ENCODE peak calls at places on chromosomes 2 and 18, in ten cellular contexts. X, F, A, L, G, Z, Q, I, M and N are unnamed samples.

GRCh38 chr2:112541315-112542122 is 746 bp upstream of the POLR1B start:
- DNase-seq in F (peak; percentile 45), A (no peak), L (peak; percentile 84), I (peak; percentile 64), Z (peak; percentile 48), X (no peak), G (peak; percentile 87), M (no peak), Q (peak; percentile 64), N (no peak)

GRCh38 chr2:43225788-43226557 is 433 bp downstream of the ZFP36L2 start:
- DNase-seq in X (peak; percentile 41), I (peak; percentile 71), F (peak; percentile 77), Z (peak; percentile 68), M (peak; percentile 85), A (no peak), G (peak; percentile 82), Q (peak; percentile 66), L (peak; percentile 85), N (peak; percentile 71)

GRCh38 chr2:181025004-181025403 is 44.6 kb downstream of the UBE2E3 start:
- DNase-seq in Q (no peak), L (no peak), A (no peak), Z (peak; percentile 8), X (no peak), I (no peak), F (no peak), M (no peak), G (no peak), N (no peak)

GRCh38 chr2:221554769-221555510 is 17.2 kb downstream of the EPHA4 start:
- DNase-seq in F (peak; percentile 65), M (peak; percentile 64), L (peak; percentile 44), Q (no peak), I (no peak), A (no peak), Z (peak; percentile 60), G (no peak), X (no peak), N (no peak)

GRCh38 chr2:192414794-192415193 is 220.1 kb upstream of the TMEFF2 start:
- DNase-seq in G (no peak), X (no peak), Z (no peak), L (no peak), F (no peak), M (no peak), I (no peak), A (no peak), Q (no peak), N (no peak)

GRCh38 chr2:136238552-136239346 is 120.8 kb upstream of the CXCR4 start:
- DNase-seq in F (peak; percentile 89), M (no peak), G (peak; percentile 91), I (no peak), X (peak; percentile 45), A (no peak), L (peak; percentile 6), Q (peak; percentile 81), Z (peak; percentile 4), N (peak; percentile 56)

GRCh38 chr2:78993518-78994148 is 31.9 kb upstream of the REG3G start:
- DNase-seq in A (no peak), F (no peak), Z (no peak), L (no peak), Q (no peak), G (no peak), X (no peak), M (no peak), I (no peak), N (no peak)

GRCh38 chr2:7196871-7197270 is 279.7 kb downstream of the RNF144A start:
- DNase-seq in Z (no peak), L (no peak), A (no peak), G (no peak), Q (no peak), X (no peak), M (no peak), I (no peak), F (no peak), N (no peak)

GRCh38 chr2:240518981-240519380 is 38.8 kb downstream of the ANKMY1 start:
- DNase-seq in I (no peak), L (no peak), F (no peak), A (no peak), X (no peak), Z (no peak), M (no peak), G (no peak), Q (no peak), N (no peak)

GRCh38 chr2:109560265-109560664 is 53.5 kb downstream of the SEPTIN10 start:
- DNase-seq in M (no peak), G (peak; percentile 14), A (no peak), L (peak; percentile 63), Z (peak; percentile 61), F (no peak), X (no peak), Q (no peak), I (no peak), N (peak; percentile 46)

GRCh38 chr2:46262248-46262938 is 34.8 kb upstream of the EPAS1 start:
- DNase-seq in X (no peak), Z (no peak), G (no peak), I (no peak), F (no peak), L (no peak), M (no peak), A (no peak), Q (no peak), N (no peak)

GRCh38 chr2:100640329-100641114 is 77.7 kb downstream of the PDCL3 start:
- DNase-seq in A (no peak), M (peak; percentile 71), L (peak; percentile 19), X (no peak), I (no peak), F (no peak), Q (no peak), G (peak; percentile 13), Z (no peak), N (no peak)

GRCh38 chr2:108412995-108413726 is 35.4 kb downstream of the SULT1C4 start:
- DNase-seq in L (peak; percentile 96), G (no peak), A (peak; percentile 40), Q (no peak), Z (peak; percentile 91), F (no peak), X (no peak), I (peak; percentile 61), M (no peak), N (peak; percentile 91)

GRCh38 chr18:27709344-27709743 is 467.6 kb downstream of the CDH2 start:
- DNase-seq in I (no peak), F (no peak), Q (no peak), G (no peak), M (no peak), Z (no peak), L (no peak), X (no peak), A (no peak), N (no peak)

GRCh38 chr2:27715318-27716165 is 51.9 kb downstream of the SLC4A1AP start:
- DNase-seq in L (peak; percentile 84), Q (peak; percentile 38), M (peak; percentile 62), A (peak; percentile 51), F (peak; percentile 33), X (no peak), Z (peak; percentile 69), I (peak; percentile 65), G (peak; percentile 71), N (peak; percentile 71)

GRCh38 chr2:23363831-23364230 is 21.1 kb upstream of the KLHL29 start:
- DNase-seq in A (no peak), I (peak; percentile 69), G (no peak), L (peak; percentile 64), M (peak; percentile 27), Q (no peak), X (no peak), F (no peak), Z (no peak), N (no peak)

GRCh38 chr2:180004731-180005130 is 2.4 kb downstream of the CWC22 start:
- DNase-seq in A (no peak), L (no peak), Z (peak; percentile 13), Q (no peak), F (no peak), M (no peak), G (no peak), I (no peak), X (no peak), N (no peak)

GRCh38 chr2:173631123-173631450 is 276.4 kb downstream of the CDCA7 start:
- DNase-seq in F (no peak), M (peak; percentile 28), I (no peak), A (no peak), Z (peak; percentile 34), L (peak; percentile 71), Q (no peak), G (no peak), X (no peak), N (no peak)

GRCh38 chr2:101655941-101656422 is 41.5 kb upstream of the MAP4K4 start:
- DNase-seq in Q (no peak), I (no peak), A (no peak), M (no peak), F (no peak), L (peak; percentile 65), Z (peak; percentile 76), X (no peak), G (no peak), N (no peak)

GRCh38 chr18:62523631-62524442 is 1.0 kb downstream of the ZCCHC2 start:
- DNase-seq in X (peak; percentile 45), L (peak; percentile 76), G (peak; percentile 71), M (peak; percentile 82), Q (peak; percentile 54), Z (peak; percentile 52), F (peak; percentile 52), I (peak; percentile 25), A (peak; percentile 64), N (no peak)

GRCh38 chr2:70143314-70144150 is 47.3 kb downstream of the C2orf42 start:
- DNase-seq in M (peak; percentile 73), X (peak; percentile 44), Z (peak; percentile 52), Q (peak; percentile 78), G (peak; percentile 69), I (peak; percentile 47), F (peak; percentile 54), L (peak; percentile 62), A (no peak), N (peak; percentile 41)

GRCh38 chr2:181586569-181587076 is 70.3 kb downstream of the CERKL start:
- DNase-seq in X (no peak), Q (peak; percentile 90), Z (no peak), I (peak; percentile 6), A (no peak), F (no peak), L (peak; percentile 7), M (peak; percentile 64), G (no peak), N (no peak)

GRCh38 chr2:64086347-64087082 is 57.7 kb downstream of the PELI1 start:
- DNase-seq in Z (no peak), A (no peak), I (no peak), G (no peak), F (no peak), M (no peak), Q (no peak), L (no peak), X (no peak), N (peak; percentile 28)

GRCh38 chr2:68466361-68466777 is 725 bp downstream of the FBXO48 start:
- DNase-seq in X (peak; percentile 55), Z (peak; percentile 78), Q (peak; percentile 27), A (no peak), G (peak; percentile 74), I (no peak), M (no peak), L (peak; percentile 77), F (peak; percentile 43), N (peak; percentile 19)

GRCh38 chr2:138565251-138565598 is 63.7 kb downstream of the SPOPL start:
- DNase-seq in Q (no peak), L (no peak), Z (no peak), G (no peak), F (no peak), A (no peak), X (no peak), M (no peak), I (no peak), N (no peak)

GRCh38 chr2:9423922-9424272 is 443 bp downstream of the CPSF3 start:
- DNase-seq in A (no peak), X (no peak), L (peak; percentile 46), I (no peak), F (no peak), M (no peak), Q (peak; percentile 29), G (peak; percentile 59), Z (peak; percentile 34), N (peak; percentile 15)

GRCh38 chr2:232487385-232488096 is at the start of gene ECEL1:
- DNase-seq in G (peak; percentile 45), Q (peak; percentile 39), Z (no peak), M (no peak), X (no peak), A (no peak), I (no peak), L (no peak), F (no peak), N (no peak)

GRCh38 chr2:224389317-224389716 is 12.6 kb downstream of the FAM124B start:
- DNase-seq in Z (no peak), M (no peak), Q (no peak), G (no peak), A (no peak), F (no peak), X (no peak), I (no peak), L (no peak), N (no peak)